ENCODE peak calls at places on chromosomes 1 and 21, in five cellular contexts. G is thoracic aorta; L is activated T-cell treated with anti-CD3 and anti-CD28 coated beads, Interleukin-2, amount 50 U/mL, for 48 hours; T is NCI-H1092 treated with DMSO at 0.1 percent for 48 hours; A is T-helper 2 cell. K is an unnamed sample.
A peak's percentile ranks its signal among the peaks of the same experiment; 100 is the strongest.

GRCh38 chr1:101592861-101593260 is 356.0 kb downstream of the S1PR1 start:
- DNase-seq in G (no peak), L (no peak), T (peak; percentile 57), A (peak; percentile 7), K (no peak)

GRCh38 chr1:109873278-109874175 is 37.1 kb upstream of the CSF1 start:
- DNase-seq in G (no peak), L (no peak), T (no peak), A (no peak), K (no peak)

GRCh38 chr1:33119050-33119449 is 38.1 kb downstream of the AZIN2 start:
- DNase-seq in G (no peak), L (no peak), T (no peak), A (no peak), K (no peak)

GRCh38 chr1:19625264-19625663 is 18.8 kb upstream of the NBL1 start:
- DNase-seq in G (no peak), L (no peak), T (no peak), A (no peak), K (no peak)

GRCh38 chr1:21741206-21741605 is 41.7 kb downstream of the USP48 start:
- DNase-seq in G (no peak), L (no peak), T (no peak), A (peak; percentile 22), K (no peak)

GRCh38 chr1:30012455-30013440 is 710.6 kb downstream of the MATN1 start:
- DNase-seq in G (no peak), L (no peak), T (no peak), A (no peak), K (no peak)

GRCh38 chr1:86812286-86812685 is 101.6 kb downstream of the SELENOF start:
- DNase-seq in G (no peak), L (no peak), T (no peak), A (no peak), K (no peak)

GRCh38 chr21:19535356-19535755 is 1131.8 kb upstream of the TMPRSS15 start:
- DNase-seq in G (no peak), L (no peak), T (no peak), A (no peak), K (no peak)

GRCh38 chr1:115713906-115714305 is 54.6 kb downstream of the CASQ2 start:
- DNase-seq in G (no peak), L (no peak), T (no peak), A (no peak), K (no peak)

GRCh38 chr21:31220567-31220966 is 123.5 kb downstream of the TIAM1 start:
- DNase-seq in G (no peak), L (no peak), T (peak; percentile 66), A (no peak), K (no peak)

GRCh38 chr21:34836103-34836932 is 167.5 kb downstream of the CLIC6 start:
- DNase-seq in G (peak; percentile 34), L (peak; percentile 72), T (no peak), A (no peak), K (peak; percentile 49)

GRCh38 chr1:46248122-46248920 is 758 bp downstream of the RAD54L start:
- DNase-seq in G (no peak), L (peak; percentile 62), T (no peak), A (peak; percentile 56), K (peak; percentile 56)

GRCh38 chr1:81756872-81757271 is 43.9 kb upstream of the ADGRL2 start:
- DNase-seq in G (no peak), L (no peak), T (no peak), A (no peak), K (no peak)

GRCh38 chr1:200367841-200368534 is 41.8 kb downstream of the ZNF281 start:
- DNase-seq in G (no peak), L (no peak), T (no peak), A (no peak), K (no peak)

GRCh38 chr1:12356004-12356890 is 126.4 kb downstream of the VPS13D start:
- DNase-seq in G (no peak), L (no peak), T (peak; percentile 87), A (no peak), K (no peak)

GRCh38 chr1:150574260-150575071 is 4.9 kb downstream of the MCL1 start:
- DNase-seq in G (no peak), L (no peak), T (no peak), A (no peak), K (no peak)

GRCh38 chr21:35503646-35504045 is 454.5 kb upstream of the RUNX1 start:
- DNase-seq in G (no peak), L (no peak), T (no peak), A (peak; percentile 24), K (no peak)

GRCh38 chr1:84260852-84261518 is 40.5 kb upstream of the SAMD13 start:
- DNase-seq in G (no peak), L (no peak), T (peak; percentile 75), A (no peak), K (no peak)